ENCODE peak calls at places on chromosomes 7 and 10, in nine cellular contexts. V, A, U, B, K, M, L, C and W are unnamed samples.
A peak's percentile ranks its signal among the peaks of the same experiment; 100 is the strongest.

GRCh38 chr10:35208949-35209613 is 82.4 kb downstream of the CREM start:
- DNase-seq in B (no peak), K (no peak), L (no peak), M (no peak), C (no peak), U (no peak), V (no peak), A (no peak), W (no peak)

GRCh38 chr7:1693991-1694524 is 24.0 kb downstream of the ELFN1 start:
- DNase-seq in V (no peak), B (no peak), M (no peak), L (no peak), K (no peak), A (peak; percentile 47), C (peak; percentile 69), U (no peak), W (no peak)

GRCh38 chr10:80498833-80499671 is 38.6 kb upstream of the SH2D4B start:
- DNase-seq in C (peak; percentile 98), V (peak; percentile 78), U (peak; percentile 85), K (peak; percentile 92), M (peak; percentile 55), B (peak; percentile 88), L (no peak), A (peak; percentile 84), W (no peak)

GRCh38 chr10:46070749-46071148 is 24.7 kb upstream of the MSMB start:
- DNase-seq in M (no peak), L (no peak), V (no peak), U (no peak), B (no peak), A (no peak), K (no peak), C (no peak), W (no peak)

GRCh38 chr10:75472685-75473084 is 41.3 kb downstream of the LRMDA start:
- DNase-seq in U (no peak), V (peak; percentile 11), K (no peak), C (no peak), M (no peak), B (peak; percentile 41), L (no peak), A (no peak), W (no peak)

GRCh38 chr7:148701414-148701813 is 2.7 kb downstream of the CUL1 start:
- DNase-seq in C (no peak), K (no peak), L (no peak), M (no peak), A (no peak), U (no peak), B (no peak), V (peak; percentile 13), W (no peak)

GRCh38 chr7:38858281-38858884 is 50.6 kb downstream of the VPS41 start:
- DNase-seq in L (no peak), C (no peak), A (no peak), U (no peak), V (peak; percentile 63), B (no peak), K (peak; percentile 33), M (no peak), W (no peak)

GRCh38 chr7:109926738-109927137 is 1164.2 kb upstream of the LRRN3 start:
- DNase-seq in U (no peak), V (no peak), M (no peak), A (no peak), K (no peak), B (no peak), L (no peak), C (no peak), W (no peak)

GRCh38 chr10:79385804-79386531 is 38.7 kb downstream of the PPIF start:
- DNase-seq in A (no peak), L (no peak), B (no peak), C (peak; percentile 63), K (no peak), U (no peak), V (no peak), M (no peak), W (no peak)

GRCh38 chr10:28715246-28715645 is 37.9 kb downstream of the BAMBI start:
- DNase-seq in L (no peak), U (no peak), K (no peak), B (no peak), A (no peak), M (no peak), C (no peak), V (no peak), W (no peak)

GRCh38 chr10:21827308-21827707 is 176.2 kb downstream of the DNAJC1 start:
- DNase-seq in B (no peak), M (no peak), V (no peak), K (no peak), L (no peak), U (no peak), A (no peak), C (no peak), W (no peak)

GRCh38 chr10:21830037-21830436 is 173.5 kb downstream of the DNAJC1 start:
- DNase-seq in M (no peak), U (no peak), A (no peak), V (no peak), L (no peak), C (no peak), K (no peak), B (no peak), W (no peak)

GRCh38 chr10:21831986-21832735 is 171.4 kb downstream of the DNAJC1 start:
- DNase-seq in C (no peak), U (no peak), V (no peak), B (no peak), K (no peak), M (no peak), L (no peak), A (no peak), W (no peak)

DNA sequence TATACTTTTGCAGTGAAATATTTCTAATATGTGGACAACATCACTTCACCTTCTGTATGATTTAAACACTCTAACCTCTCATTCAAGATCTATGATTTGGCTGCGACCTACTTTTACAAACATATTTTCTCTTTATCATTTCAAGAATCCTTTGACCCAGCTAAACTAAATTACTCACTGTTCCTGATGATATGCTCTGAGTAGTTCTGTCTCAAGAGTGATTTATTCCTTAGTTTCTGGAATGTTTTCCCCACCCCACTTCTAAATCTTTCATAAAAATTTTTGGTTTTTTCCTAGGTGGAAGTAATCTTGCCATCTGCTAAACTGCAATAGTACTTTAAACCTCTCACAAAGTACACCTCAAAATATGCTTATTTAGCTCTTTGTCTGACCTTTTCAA is 170.8 kb downstream of the DNAJC1 start:
- DNase-seq in C (no peak), L (no peak), B (no peak), K (no peak), U (no peak), A (no peak), M (no peak), V (no peak), W (no peak)
- H3K9me3 ChIP-seq in C (peaks cover 7% of the 10 kb centered on the region), L (peaks cover 35% of the 10 kb centered on the region), B (peaks cover 33% of the 10 kb centered on the region), K (peaks cover 29% of the 10 kb centered on the region), U (no peaks in the 10 kb centered on the region), A (peaks cover 20% of the 10 kb centered on the region), M (no peaks in the 10 kb centered on the region), V (no peaks in the 10 kb centered on the region), W (peaks cover 8% of the 10 kb centered on the region)

GRCh38 chr7:5053175-5053574 is 7.5 kb downstream of the RBAK start:
- DNase-seq in C (no peak), M (no peak), A (no peak), K (no peak), V (no peak), B (no peak), U (no peak), L (no peak), W (no peak)
- H3K9me3 ChIP-seq in C (peaks cover 7% of the 10 kb centered on the region), M (peaks cover 10% of the 10 kb centered on the region), A (peaks cover 18% of the 10 kb centered on the region), K (peaks cover 13% of the 10 kb centered on the region), V (no peaks in the 10 kb centered on the region), B (peaks cover 36% of the 10 kb centered on the region), U (peaks cover 17% of the 10 kb centered on the region), L (peaks cover 17% of the 10 kb centered on the region), W (peaks cover 17% of the 10 kb centered on the region)

DNA sequence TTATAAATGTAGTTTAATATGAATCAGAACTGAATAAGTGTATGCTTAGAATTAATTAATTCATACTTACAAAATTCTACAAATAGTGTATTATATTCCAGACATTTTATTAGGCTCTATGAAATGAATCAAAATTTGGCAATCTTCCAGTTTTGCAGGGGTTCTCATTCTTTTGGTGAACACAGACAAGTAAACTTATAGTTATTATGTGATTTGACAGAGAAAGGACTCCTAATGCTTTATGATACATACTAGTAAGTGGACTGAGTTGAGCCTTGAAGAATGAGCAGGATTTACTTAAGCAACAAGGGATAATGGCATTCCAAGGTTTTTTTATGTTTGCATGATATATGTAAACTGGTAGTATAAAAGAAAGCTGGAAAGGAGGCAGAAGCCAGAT is 145.7 kb upstream of the FERD3L start:
- DNase-seq in L (no peak), V (no peak), M (no peak), B (no peak), A (no peak), K (no peak), C (no peak), U (no peak), W (no peak)
- H3K9me3 ChIP-seq in L (no peaks in the 10 kb centered on the region), V (no peaks in the 10 kb centered on the region), M (no peaks in the 10 kb centered on the region), B (no peaks in the 10 kb centered on the region), A (no peaks in the 10 kb centered on the region), K (no peaks in the 10 kb centered on the region), C (no peaks in the 10 kb centered on the region), U (no peaks in the 10 kb centered on the region), W (no peaks in the 10 kb centered on the region)

GRCh38 chr7:151863386-151864079 is 13.4 kb downstream of the PRKAG2 start:
- DNase-seq in L (no peak), C (peak; percentile 8), A (no peak), B (no peak), U (no peak), V (no peak), K (no peak), M (no peak), W (no peak)

GRCh38 chr7:151864081-151864480 is 12.8 kb downstream of the PRKAG2 start:
- DNase-seq in L (no peak), B (no peak), M (no peak), C (peak; percentile 62), A (no peak), K (no peak), U (no peak), V (no peak), W (no peak)

GRCh38 chr7:151864561-151864960 is 12.4 kb downstream of the PRKAG2 start:
- DNase-seq in V (no peak), M (no peak), B (no peak), A (no peak), U (no peak), L (no peak), K (no peak), C (peak; percentile 25), W (no peak)

GRCh38 chr7:151861881-151862280 is 15.0 kb downstream of the PRKAG2 start:
- DNase-seq in K (no peak), M (no peak), V (no peak), A (no peak), C (peak; percentile 48), U (no peak), B (no peak), L (no peak), W (no peak)

DNA sequence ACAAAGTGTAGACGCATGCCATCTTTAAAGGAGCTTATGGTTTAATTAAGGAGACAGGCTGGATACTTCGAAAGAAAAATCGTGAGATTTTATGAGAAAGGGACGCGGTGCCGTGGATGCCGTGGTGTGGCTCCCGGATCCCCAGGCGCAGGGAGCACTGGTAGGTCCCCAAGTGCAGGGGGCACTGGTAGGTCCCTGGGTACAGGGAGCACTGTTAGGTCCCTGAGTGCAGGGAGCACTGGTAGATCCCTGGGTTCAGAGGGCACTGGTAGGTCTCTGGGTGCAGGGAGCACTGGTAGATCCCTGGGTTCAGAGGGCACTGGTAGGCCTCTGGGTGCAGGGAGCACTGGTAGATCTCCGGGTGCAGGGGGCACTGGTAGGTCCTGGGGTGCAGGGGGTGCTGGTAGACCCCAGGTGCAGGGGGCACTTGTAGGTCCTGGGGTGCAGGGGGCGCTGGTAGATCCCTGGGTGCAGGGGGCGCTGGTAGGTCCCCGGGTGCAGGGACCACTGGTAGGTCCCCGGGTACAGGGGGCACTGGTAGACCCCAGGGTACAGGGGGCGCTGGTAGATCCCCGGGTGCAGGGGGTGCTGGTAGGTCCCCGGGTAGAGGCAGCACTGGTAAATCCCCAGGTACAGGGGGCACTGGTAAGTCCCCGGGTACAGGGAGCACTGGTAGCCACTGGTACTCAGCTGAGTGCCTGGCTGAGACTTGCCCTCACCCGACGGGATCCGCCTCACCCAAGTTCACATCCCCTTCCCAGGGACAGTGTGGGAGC is 14.1 kb downstream of the PRKAG2 start:
- DNase-seq in B (no peak), K (no peak), A (no peak), C (peak; percentile 61), M (no peak), V (no peak), U (no peak), L (no peak), W (no peak)
- H3K9me3 ChIP-seq in B (no peaks in the 10 kb centered on the region), K (no peaks in the 10 kb centered on the region), A (no peaks in the 10 kb centered on the region), C (no peaks in the 10 kb centered on the region), M (no peaks in the 10 kb centered on the region), V (no peaks in the 10 kb centered on the region), U (no peaks in the 10 kb centered on the region), L (no peaks in the 10 kb centered on the region), W (no peaks in the 10 kb centered on the region)